ENCODE peak calls at places on chromosomes 5 and 9, in ten cellular contexts. One of them, this sample, is unnamed.

GRCh38 chr5:115816226-115817042 is at the start of gene CDO1:
- DNase-seq in GM10248: peak
- DNase-seq in cardiac fibroblast: peak
- DNase-seq in AG09309: no peak
- DNase-seq in neural crest cell: peak
- DNase-seq in right atrium auricular region: peak
- DNase-seq in breast epithelium: peak
- DNase-seq in H1: peak
- DNase-seq in GM12864: no peak
- DNase-seq in astrocyte of the spinal cord: peak
- DNase-seq in this sample: peak

GRCh38 chr9:33750307-33750838 is 45.0 kb upstream of the PRSS3 start:
- DNase-seq in GM10248: no peak
- DNase-seq in cardiac fibroblast: peak
- DNase-seq in AG09309: no peak
- DNase-seq in neural crest cell: no peak
- DNase-seq in right atrium auricular region: no peak
- DNase-seq in breast epithelium: no peak
- DNase-seq in H1: no peak
- DNase-seq in GM12864: no peak
- DNase-seq in astrocyte of the spinal cord: no peak
- DNase-seq in this sample: peak

GRCh38 chr9:133275105-133276000 is at the start of gene ABO:
- DNase-seq in GM10248: peak
- DNase-seq in cardiac fibroblast: no peak
- DNase-seq in AG09309: no peak
- DNase-seq in neural crest cell: no peak
- DNase-seq in right atrium auricular region: no peak
- DNase-seq in breast epithelium: no peak
- DNase-seq in H1: peak
- DNase-seq in GM12864: no peak
- DNase-seq in astrocyte of the spinal cord: no peak
- DNase-seq in this sample: no peak

GRCh38 chr9:110105107-110105506 is 102.9 kb downstream of the C9orf152 start:
- DNase-seq in GM10248: no peak
- DNase-seq in cardiac fibroblast: peak
- DNase-seq in AG09309: peak
- DNase-seq in neural crest cell: no peak
- DNase-seq in right atrium auricular region: no peak
- DNase-seq in breast epithelium: no peak
- DNase-seq in H1: no peak
- DNase-seq in GM12864: no peak
- DNase-seq in astrocyte of the spinal cord: peak
- DNase-seq in this sample: peak

GRCh38 chr9:94937214-94937903 is 210.9 kb downstream of the AOPEP start:
- DNase-seq in GM10248: no peak
- DNase-seq in cardiac fibroblast: peak
- DNase-seq in AG09309: no peak
- DNase-seq in neural crest cell: no peak
- DNase-seq in right atrium auricular region: no peak
- DNase-seq in breast epithelium: no peak
- DNase-seq in H1: no peak
- DNase-seq in GM12864: no peak
- DNase-seq in astrocyte of the spinal cord: peak
- DNase-seq in this sample: peak

GRCh38 chr5:37005252-37005651 is 128.7 kb downstream of the NIPBL start:
- DNase-seq in GM10248: no peak
- DNase-seq in cardiac fibroblast: peak
- DNase-seq in AG09309: peak
- DNase-seq in neural crest cell: no peak
- DNase-seq in right atrium auricular region: no peak
- DNase-seq in breast epithelium: no peak
- DNase-seq in H1: no peak
- DNase-seq in GM12864: no peak
- DNase-seq in astrocyte of the spinal cord: peak
- DNase-seq in this sample: peak

GRCh38 chr5:121949885-121950284 is 11.9 kb upstream of the SRFBP1 start:
- DNase-seq in GM10248: no peak
- DNase-seq in cardiac fibroblast: peak
- DNase-seq in AG09309: peak
- DNase-seq in neural crest cell: peak
- DNase-seq in right atrium auricular region: no peak
- DNase-seq in breast epithelium: no peak
- DNase-seq in H1: no peak
- DNase-seq in GM12864: no peak
- DNase-seq in astrocyte of the spinal cord: peak
- DNase-seq in this sample: peak

GRCh38 chr5:119396265-119396664 is 40.4 kb downstream of the TNFAIP8 start:
- DNase-seq in GM10248: no peak
- DNase-seq in cardiac fibroblast: no peak
- DNase-seq in AG09309: no peak
- DNase-seq in neural crest cell: no peak
- DNase-seq in right atrium auricular region: no peak
- DNase-seq in breast epithelium: no peak
- DNase-seq in H1: no peak
- DNase-seq in GM12864: no peak
- DNase-seq in astrocyte of the spinal cord: no peak
- DNase-seq in this sample: no peak

GRCh38 chr9:127384901-127385300 is 12.1 kb upstream of the SLC2A8 start:
- DNase-seq in GM10248: no peak
- DNase-seq in cardiac fibroblast: no peak
- DNase-seq in AG09309: no peak
- DNase-seq in neural crest cell: no peak
- DNase-seq in right atrium auricular region: no peak
- DNase-seq in breast epithelium: peak
- DNase-seq in H1: no peak
- DNase-seq in GM12864: no peak
- DNase-seq in astrocyte of the spinal cord: no peak
- DNase-seq in this sample: no peak

GRCh38 chr5:146877783-146878470 is 630 bp downstream of the PPP2R2B start:
- DNase-seq in GM10248: peak
- DNase-seq in cardiac fibroblast: no peak
- DNase-seq in AG09309: no peak
- DNase-seq in neural crest cell: peak
- DNase-seq in right atrium auricular region: no peak
- DNase-seq in breast epithelium: no peak
- DNase-seq in H1: peak
- DNase-seq in GM12864: no peak
- DNase-seq in astrocyte of the spinal cord: peak
- DNase-seq in this sample: no peak

GRCh38 chr5:170557314-170557713 is 53.5 kb downstream of the KCNIP1 start:
- DNase-seq in GM10248: no peak
- DNase-seq in cardiac fibroblast: no peak
- DNase-seq in AG09309: no peak
- DNase-seq in neural crest cell: no peak
- DNase-seq in right atrium auricular region: no peak
- DNase-seq in breast epithelium: no peak
- DNase-seq in H1: no peak
- DNase-seq in GM12864: no peak
- DNase-seq in astrocyte of the spinal cord: no peak
- DNase-seq in this sample: no peak

GRCh38 chr5:172150514-172151425 is 37.3 kb downstream of the STK10 start:
- DNase-seq in GM10248: peak
- DNase-seq in cardiac fibroblast: peak
- DNase-seq in AG09309: no peak
- DNase-seq in neural crest cell: no peak
- DNase-seq in right atrium auricular region: peak
- DNase-seq in breast epithelium: no peak
- DNase-seq in H1: no peak
- DNase-seq in GM12864: no peak
- DNase-seq in astrocyte of the spinal cord: peak
- DNase-seq in this sample: peak

GRCh38 chr5:111902436-111902835 is 145.4 kb upstream of the NREP start:
- DNase-seq in GM10248: no peak
- DNase-seq in cardiac fibroblast: no peak
- DNase-seq in AG09309: no peak
- DNase-seq in neural crest cell: no peak
- DNase-seq in right atrium auricular region: no peak
- DNase-seq in breast epithelium: no peak
- DNase-seq in H1: no peak
- DNase-seq in GM12864: no peak
- DNase-seq in astrocyte of the spinal cord: no peak
- DNase-seq in this sample: no peak

GRCh38 chr5:40736103-40736875 is 19.5 kb downstream of the TTC33 start:
- DNase-seq in GM10248: peak
- DNase-seq in cardiac fibroblast: peak
- DNase-seq in AG09309: peak
- DNase-seq in neural crest cell: no peak
- DNase-seq in right atrium auricular region: no peak
- DNase-seq in breast epithelium: no peak
- DNase-seq in H1: no peak
- DNase-seq in GM12864: no peak
- DNase-seq in astrocyte of the spinal cord: peak
- DNase-seq in this sample: peak

GRCh38 chr5:92916036-92916435 is 665.0 kb downstream of the NR2F1-AS1 start:
- DNase-seq in GM10248: no peak
- DNase-seq in cardiac fibroblast: peak
- DNase-seq in AG09309: no peak
- DNase-seq in neural crest cell: no peak
- DNase-seq in right atrium auricular region: no peak
- DNase-seq in breast epithelium: no peak
- DNase-seq in H1: no peak
- DNase-seq in GM12864: no peak
- DNase-seq in astrocyte of the spinal cord: peak
- DNase-seq in this sample: peak
- TF ChIP-seq CTCF in GM10248: no peak
- TF ChIP-seq CTCF in cardiac fibroblast: peak
- TF ChIP-seq CTCF in AG09309: peak
- TF ChIP-seq CTCF in neural crest cell: no peak
- TF ChIP-seq CTCF in right atrium auricular region: peak
- TF ChIP-seq CTCF in breast epithelium: no peak
- TF ChIP-seq CTCF in H1: no peak
- TF ChIP-seq CTCF in GM12864: no peak
- TF ChIP-seq CTCF in astrocyte of the spinal cord: peak
- TF ChIP-seq CTCF in this sample: peak

GRCh38 chr5:10219068-10219467 is 30.6 kb downstream of the ATPSCKMT start:
- DNase-seq in GM10248: no peak
- DNase-seq in cardiac fibroblast: no peak
- DNase-seq in AG09309: no peak
- DNase-seq in neural crest cell: no peak
- DNase-seq in right atrium auricular region: no peak
- DNase-seq in breast epithelium: no peak
- DNase-seq in H1: no peak
- DNase-seq in GM12864: no peak
- DNase-seq in astrocyte of the spinal cord: no peak
- DNase-seq in this sample: no peak

GRCh38 chr5:10216107-10216506 is 33.6 kb downstream of the ATPSCKMT start:
- DNase-seq in GM10248: no peak
- DNase-seq in cardiac fibroblast: no peak
- DNase-seq in AG09309: no peak
- DNase-seq in neural crest cell: no peak
- DNase-seq in right atrium auricular region: no peak
- DNase-seq in breast epithelium: no peak
- DNase-seq in H1: no peak
- DNase-seq in GM12864: no peak
- DNase-seq in astrocyte of the spinal cord: no peak
- DNase-seq in this sample: no peak

GRCh38 chr5:10222326-10222725 is 27.4 kb downstream of the ATPSCKMT start:
- DNase-seq in GM10248: no peak
- DNase-seq in cardiac fibroblast: no peak
- DNase-seq in AG09309: no peak
- DNase-seq in neural crest cell: no peak
- DNase-seq in right atrium auricular region: no peak
- DNase-seq in breast epithelium: no peak
- DNase-seq in H1: no peak
- DNase-seq in GM12864: no peak
- DNase-seq in astrocyte of the spinal cord: peak
- DNase-seq in this sample: no peak

GRCh38 chr5:10218658-10219057 is 31.0 kb downstream of the ATPSCKMT start:
- DNase-seq in GM10248: no peak
- DNase-seq in cardiac fibroblast: no peak
- DNase-seq in AG09309: no peak
- DNase-seq in neural crest cell: no peak
- DNase-seq in right atrium auricular region: no peak
- DNase-seq in breast epithelium: no peak
- DNase-seq in H1: no peak
- DNase-seq in GM12864: no peak
- DNase-seq in astrocyte of the spinal cord: no peak
- DNase-seq in this sample: no peak

GRCh38 chr5:10220253-10220652 is 29.4 kb downstream of the ATPSCKMT start:
- DNase-seq in GM10248: no peak
- DNase-seq in cardiac fibroblast: no peak
- DNase-seq in AG09309: no peak
- DNase-seq in neural crest cell: no peak
- DNase-seq in right atrium auricular region: no peak
- DNase-seq in breast epithelium: no peak
- DNase-seq in H1: no peak
- DNase-seq in GM12864: no peak
- DNase-seq in astrocyte of the spinal cord: no peak
- DNase-seq in this sample: no peak
- TF ChIP-seq CTCF in GM10248: no peak
- TF ChIP-seq CTCF in cardiac fibroblast: no peak
- TF ChIP-seq CTCF in AG09309: peak
- TF ChIP-seq CTCF in neural crest cell: no peak
- TF ChIP-seq CTCF in right atrium auricular region: no peak
- TF ChIP-seq CTCF in breast epithelium: no peak
- TF ChIP-seq CTCF in H1: peak
- TF ChIP-seq CTCF in GM12864: no peak
- TF ChIP-seq CTCF in astrocyte of the spinal cord: no peak
- TF ChIP-seq CTCF in this sample: no peak

DNA sequence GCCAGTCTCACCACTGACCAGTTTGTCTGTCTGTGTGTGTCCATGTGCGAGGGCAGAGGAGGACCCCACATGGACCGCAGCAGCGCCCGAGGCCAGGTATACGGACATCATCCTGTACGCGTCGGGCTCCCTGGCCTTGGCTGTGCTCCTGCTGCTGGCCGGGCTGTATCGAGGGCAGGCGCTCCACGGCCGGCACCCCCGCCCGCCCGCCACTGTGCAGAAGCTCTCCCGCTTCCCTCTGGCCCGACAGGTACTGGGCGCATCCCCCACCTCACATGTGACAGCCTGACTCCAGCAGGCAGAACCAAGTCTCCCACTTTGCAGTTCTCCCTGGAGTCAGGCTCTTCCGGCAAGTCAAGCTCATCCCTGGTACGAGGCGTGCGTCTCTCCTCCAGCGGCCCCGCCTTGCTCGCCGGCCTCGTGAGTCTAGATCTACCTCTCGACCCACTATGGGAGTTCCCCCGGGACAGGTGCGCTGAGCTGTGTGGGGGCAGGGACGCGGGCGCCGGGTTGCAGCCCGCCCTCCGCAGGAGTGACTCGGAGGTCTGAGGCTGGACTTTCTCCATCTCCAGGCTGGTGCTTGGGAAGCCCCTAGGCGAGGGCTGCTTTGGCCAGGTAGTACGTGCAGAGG is 6.5 kb downstream of the FGFR4 start:
- DNase-seq in GM10248: no peak
- DNase-seq in cardiac fibroblast: no peak
- DNase-seq in AG09309: no peak
- DNase-seq in neural crest cell: no peak
- DNase-seq in right atrium auricular region: no peak
- DNase-seq in breast epithelium: no peak
- DNase-seq in H1: no peak
- DNase-seq in GM12864: no peak
- DNase-seq in astrocyte of the spinal cord: no peak
- DNase-seq in this sample: no peak
- TF ChIP-seq CTCF in GM10248: no peak
- TF ChIP-seq CTCF in cardiac fibroblast: no peak
- TF ChIP-seq CTCF in AG09309: no peak
- TF ChIP-seq CTCF in neural crest cell: no peak
- TF ChIP-seq CTCF in right atrium auricular region: no peak
- TF ChIP-seq CTCF in breast epithelium: no peak
- TF ChIP-seq CTCF in H1: no peak
- TF ChIP-seq CTCF in GM12864: no peak
- TF ChIP-seq CTCF in astrocyte of the spinal cord: no peak
- TF ChIP-seq CTCF in this sample: no peak

GRCh38 chr5:150513375-150514309 is 5.7 kb downstream of the NDST1 start:
- DNase-seq in GM10248: no peak
- DNase-seq in cardiac fibroblast: no peak
- DNase-seq in AG09309: no peak
- DNase-seq in neural crest cell: peak
- DNase-seq in right atrium auricular region: no peak
- DNase-seq in breast epithelium: no peak
- DNase-seq in H1: no peak
- DNase-seq in GM12864: no peak
- DNase-seq in astrocyte of the spinal cord: peak
- DNase-seq in this sample: peak
- TF ChIP-seq CTCF in GM10248: no peak
- TF ChIP-seq CTCF in cardiac fibroblast: peak
- TF ChIP-seq CTCF in AG09309: peak
- TF ChIP-seq CTCF in neural crest cell: peak
- TF ChIP-seq CTCF in right atrium auricular region: no peak
- TF ChIP-seq CTCF in breast epithelium: no peak
- TF ChIP-seq CTCF in H1: peak
- TF ChIP-seq CTCF in GM12864: peak
- TF ChIP-seq CTCF in astrocyte of the spinal cord: peak
- TF ChIP-seq CTCF in this sample: peak

This sample was measured in fibroblast of mammary gland.